ENCODE peak calls at places on chromosomes 3 and 15, in four cellular contexts. Y is cardiac muscle cell, P is astrocyte of the cerebellum, S is ovary. U is an unnamed sample.

GRCh38 chr3:55166577-55167555 is 239.0 kb upstream of the LRTM1 start:
- DNase-seq in Y (no peak), P (no peak), S (no peak), U (peak; percentile 73)

GRCh38 chr15:89399390-89400120 is 64.9 kb upstream of the POLG start:
- DNase-seq in Y (peak; percentile 39), P (no peak), S (no peak), U (no peak)

GRCh38 chr3:71972031-71972430 is 187.1 kb upstream of the PROK2 start:
- DNase-seq in Y (no peak), P (no peak), S (no peak), U (no peak)

GRCh38 chr3:177478170-177478859 is 281.0 kb upstream of the TBL1XR1 start:
- DNase-seq in Y (no peak), P (peak; percentile 100), S (no peak), U (no peak)

GRCh38 chr3:138060792-138061191 is 50.8 kb downstream of the CLDN18 start:
- DNase-seq in Y (no peak), P (no peak), S (no peak), U (no peak)

GRCh38 chr15:74528876-74529275 is 12.1 kb upstream of the ARID3B start:
- DNase-seq in Y (no peak), P (no peak), S (no peak), U (no peak)

GRCh38 chr3:197003461-197004385 is 25.9 kb downstream of the MELTF start:
- DNase-seq in Y (no peak), P (no peak), S (peak; percentile 57), U (peak; percentile 79)

GRCh38 chr3:38964646-38965045 is 87.1 kb downstream of the SCN11A start:
- DNase-seq in Y (no peak), P (no peak), S (no peak), U (no peak)

GRCh38 chr15:87828608-87829007 is 427.9 kb downstream of the NTRK3 start:
- DNase-seq in Y (no peak), P (no peak), S (no peak), U (no peak)

GRCh38 chr15:31271706-31272557 is 54.7 kb upstream of the KLF13 start:
- DNase-seq in Y (no peak), P (no peak), S (peak; percentile 19), U (peak; percentile 67)

DNA sequence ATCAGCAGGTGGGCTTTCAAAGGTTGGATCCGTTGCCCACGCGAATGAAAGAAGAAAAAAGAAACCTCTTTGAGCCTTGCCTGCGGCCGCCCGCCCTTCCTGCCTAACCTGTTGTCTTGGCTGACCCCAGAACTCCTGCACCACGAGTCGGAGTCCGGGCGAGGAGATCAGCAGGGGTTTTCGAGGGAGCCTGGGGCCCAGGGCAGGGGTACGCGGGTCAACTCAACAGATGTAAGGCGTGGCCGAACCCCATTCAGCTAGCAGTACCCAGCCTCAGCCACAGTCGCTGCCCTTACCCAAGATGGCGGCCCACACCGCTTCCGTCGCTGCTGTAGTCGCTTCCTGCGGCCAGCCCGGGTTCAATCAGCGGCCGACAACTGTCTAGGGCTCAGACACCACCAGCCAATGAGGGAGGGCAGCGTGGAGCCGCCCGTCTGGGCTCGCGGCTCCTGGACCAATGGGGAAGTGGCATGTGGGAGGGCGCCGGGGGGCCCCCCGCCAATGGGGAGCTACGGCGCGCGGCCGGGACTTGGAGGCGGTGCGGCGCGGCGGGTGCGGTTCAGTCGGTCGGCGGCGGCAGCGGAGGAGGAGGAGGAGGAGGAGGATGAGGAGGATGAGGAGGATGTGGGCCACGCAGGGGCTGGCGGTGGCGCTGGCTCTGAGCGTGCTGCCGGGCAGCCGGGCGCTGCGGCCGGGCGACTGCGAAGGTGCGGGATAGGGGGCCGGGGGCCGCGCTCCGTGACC is at the start of gene MANF:
- DNase-seq in Y (peak; percentile 98), P (peak; percentile 95), S (peak; percentile 97), U (peak; percentile 100)
- TF ChIP-seq CTCF in Y (no peak), P (no peak), S (peak; percentile 30), U (peak; percentile 6)

DNA sequence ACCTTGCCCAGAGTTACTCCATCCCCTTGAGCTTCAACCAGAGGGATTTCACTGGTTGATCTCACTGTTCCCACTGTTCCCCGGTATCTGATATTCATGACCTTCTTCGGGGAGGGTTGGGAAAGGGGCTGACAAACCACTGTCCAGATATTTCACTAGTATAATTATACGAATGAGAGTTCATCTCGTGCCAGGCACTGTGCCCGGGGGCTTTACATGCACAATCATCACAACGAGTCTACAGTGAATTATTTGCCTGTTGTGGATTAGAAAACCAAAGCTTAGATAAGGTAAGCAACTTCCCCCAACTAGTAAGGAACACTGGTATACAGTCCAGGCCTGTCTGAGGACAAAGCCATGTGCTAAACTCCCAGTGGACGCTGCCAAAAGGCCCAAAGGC is 50.0 kb upstream of the RAB6B start:
- DNase-seq in Y (no peak), P (no peak), S (peak; percentile 12), U (no peak)
- TF ChIP-seq CTCF in Y (no peak), P (no peak), S (no peak), U (no peak)

GRCh38 chr15:59622289-59622688 is 10.7 kb downstream of the GCNT3 start:
- DNase-seq in Y (peak; percentile 51), P (no peak), S (peak; percentile 37), U (no peak)
- TF ChIP-seq CTCF in Y (peak; percentile 48), P (peak; percentile 47), S (no peak), U (no peak)

GRCh38 chr3:44915702-44916438 is 41.5 kb downstream of the TGM4 start:
- DNase-seq in Y (no peak), P (no peak), S (no peak), U (no peak)
- TF ChIP-seq CTCF in Y (peak; percentile 28), P (peak; percentile 3), S (no peak), U (no peak)

GRCh38 chr15:52080031-52080430 is 32.5 kb downstream of the BCL2L10 start:
- DNase-seq in Y (no peak), P (no peak), S (no peak), U (no peak)

GRCh38 chr15:52080993-52081392 is 31.6 kb downstream of the BCL2L10 start:
- DNase-seq in Y (no peak), P (no peak), S (no peak), U (no peak)

GRCh38 chr15:52085289-52085688 is 27.3 kb downstream of the BCL2L10 start:
- DNase-seq in Y (no peak), P (no peak), S (no peak), U (no peak)

GRCh38 chr15:52083603-52084002 is 29.0 kb downstream of the BCL2L10 start:
- DNase-seq in Y (no peak), P (no peak), S (no peak), U (no peak)

GRCh38 chr15:52082197-52083036 is 30.2 kb downstream of the BCL2L10 start:
- DNase-seq in Y (no peak), P (peak; percentile 90), S (no peak), U (no peak)
- TF ChIP-seq CTCF in Y (no peak), P (peak; percentile 23), S (no peak), U (no peak)

GRCh38 chr3:48556796-48557626 is at the start of gene PFKFB4:
- DNase-seq in Y (peak; percentile 99), P (peak; percentile 98), S (peak; percentile 98), U (peak; percentile 100)
- TF ChIP-seq CTCF in Y (no peak), P (no peak), S (peak; percentile 14), U (peak; percentile 11)

GRCh38 chr15:91068966-91069365 is 31.1 kb upstream of the SV2B start:
- DNase-seq in Y (no peak), P (no peak), S (no peak), U (no peak)
- TF ChIP-seq CTCF in Y (no peak), P (no peak), S (no peak), U (no peak)

GRCh38 chr3:14861451-14862302 is 42.9 kb downstream of the FGD5 start:
- DNase-seq in Y (no peak), P (no peak), S (no peak), U (no peak)

GRCh38 chr3:14864131-14864530 is 45.4 kb downstream of the FGD5 start:
- DNase-seq in Y (no peak), P (no peak), S (no peak), U (no peak)

GRCh38 chr3:14862661-14863230 is 44.0 kb downstream of the FGD5 start:
- DNase-seq in Y (no peak), P (no peak), S (no peak), U (no peak)

GRCh38 chr3:14862303-14862660 is 43.5 kb downstream of the FGD5 start:
- DNase-seq in Y (no peak), P (no peak), S (no peak), U (no peak)

GRCh38 chr3:14863324-14864100 is 44.8 kb downstream of the FGD5 start:
- DNase-seq in Y (no peak), P (no peak), S (no peak), U (no peak)
- TF ChIP-seq CTCF in Y (peak; percentile 24), P (peak; percentile 34), S (no peak), U (peak; percentile 19)

DNA sequence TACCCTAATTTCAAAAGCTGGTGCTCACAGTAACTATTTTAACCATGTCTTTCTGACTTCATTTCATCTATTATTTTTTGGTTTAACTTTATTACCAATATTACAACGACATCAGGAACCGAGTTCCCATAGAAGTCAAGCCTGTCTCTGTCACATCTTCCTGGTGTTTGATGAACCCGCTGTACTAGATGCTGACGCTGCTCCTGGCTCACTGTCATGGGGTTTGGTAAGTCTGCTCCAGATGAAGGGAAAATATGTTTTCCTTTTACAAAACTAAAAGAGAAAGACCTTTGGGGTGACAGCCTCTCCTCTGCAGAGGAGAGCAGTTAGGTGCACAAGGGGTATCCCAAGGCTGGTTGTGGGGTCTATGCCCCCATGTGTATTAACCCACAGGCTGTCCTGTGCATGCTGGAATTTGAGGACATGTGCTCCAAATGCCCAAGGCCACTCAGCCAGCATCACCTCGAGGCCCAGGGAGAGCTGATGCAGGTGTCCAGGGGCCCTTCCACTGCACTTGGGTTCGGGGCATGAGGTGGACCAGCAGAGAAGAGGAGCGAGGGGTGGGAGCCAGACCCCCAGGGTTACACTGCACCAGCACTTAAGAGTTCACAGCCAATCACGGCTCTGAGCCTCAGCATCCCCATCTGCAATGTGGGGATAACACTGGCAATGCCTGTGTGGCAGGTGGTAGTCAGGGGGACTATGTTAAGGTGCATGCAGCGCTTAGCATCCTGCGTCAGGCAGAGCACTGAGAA is 62.2 kb downstream of the ATP10A start:
- DNase-seq in Y (no peak), P (no peak), S (no peak), U (peak; percentile 34)
- TF ChIP-seq CTCF in Y (no peak), P (no peak), S (no peak), U (no peak)

U was measured in kidney.